ENCODE peak calls at places on chromosomes 1 and 21, in nine cellular contexts. X is fibroblast of the aortic adventitia; R is pancreas; K is CD8-positive, alpha-beta memory T cell; H is AG04449; Z is mammary epithelial cell; T is trophoblast cell; Q is HFF-Myc; G is NT2/D1. F is an unnamed sample.

GRCh38 chr1:201701831-201702230 is 127.1 kb upstream of the IPO9 start:
- DNase-seq in R (no peak), T (no peak), Q (no peak), K (no peak), Z (no peak), G (no peak), X (no peak), H (no peak), F (no peak)

GRCh38 chr1:225767591-225768540 is 9.8 kb upstream of the SRP9 start:
- DNase-seq in R (peak), K (no peak), X (peak), H (no peak), Z (peak), G (no peak), T (peak), Q (no peak), F (peak)

GRCh38 chr1:50658421-50659076 is 235.3 kb upstream of the DMRTA2 start:
- DNase-seq in X (peak), T (peak), G (no peak), R (no peak), H (no peak), Q (no peak), Z (no peak), K (no peak), F (peak)

GRCh38 chr1:2840036-2840809 is 38.7 kb upstream of the TTC34 start:
- DNase-seq in T (no peak), H (no peak), X (no peak), R (no peak), Q (no peak), G (no peak), Z (no peak), K (peak), F (no peak)

GRCh38 chr1:234871039-234871709 is 257.5 kb downstream of the TOMM20 start:
- DNase-seq in G (no peak), T (no peak), Q (no peak), R (no peak), Z (no peak), X (no peak), K (no peak), H (no peak), F (no peak)

GRCh38 chr1:44021156-44021555 is 10.1 kb downstream of the SLC6A9 start:
- DNase-seq in K (no peak), G (no peak), Z (no peak), Q (no peak), H (no peak), R (no peak), X (no peak), T (no peak), F (no peak)

GRCh38 chr1:97989094-97989680 is 68.4 kb upstream of the DPYD start:
- DNase-seq in K (no peak), G (no peak), T (peak), Z (peak), X (peak), H (no peak), R (no peak), Q (no peak), F (no peak)

GRCh38 chr1:47569261-47569660 is 131.4 kb downstream of the FOXD2 start:
- DNase-seq in Q (no peak), H (no peak), G (no peak), X (no peak), R (no peak), Z (no peak), K (no peak), T (no peak), F (no peak)

GRCh38 chr1:241622708-241623107 is 17.5 kb downstream of the CHML start:
- DNase-seq in G (no peak), T (no peak), K (no peak), Q (no peak), X (peak), Z (no peak), H (no peak), R (no peak), F (no peak)

GRCh38 chr1:109509176-109510134 is at the start of gene AMIGO1:
- DNase-seq in R (peak), T (peak), H (no peak), K (peak), Q (no peak), X (peak), Z (peak), G (no peak), F (peak)

GRCh38 chr1:185400057-185400456 is 83.0 kb upstream of the IVNS1ABP start:
- DNase-seq in R (no peak), K (no peak), X (peak), Q (no peak), Z (peak), G (no peak), T (no peak), H (peak), F (no peak)

GRCh38 chr1:232853994-232854532 is 48.8 kb downstream of the MAP10 start:
- DNase-seq in Z (no peak), X (peak), R (no peak), G (no peak), K (no peak), H (peak), Q (peak), T (peak), F (no peak)

GRCh38 chr1:25063591-25064416 is 133.7 kb upstream of the RUNX3 start:
- DNase-seq in Z (no peak), T (no peak), G (no peak), X (no peak), R (no peak), Q (no peak), K (no peak), H (no peak), F (no peak)

GRCh38 chr21:30718239-30718909 is at the start of gene KRTAP21-3:
- DNase-seq in Q (no peak), Z (peak), R (no peak), T (no peak), H (no peak), X (peak), K (no peak), G (no peak), F (no peak)

GRCh38 chr1:33292726-33293340 is 28.1 kb downstream of the A3GALT2 start:
- DNase-seq in K (no peak), Q (no peak), H (no peak), Z (no peak), R (no peak), G (no peak), X (peak), T (no peak), F (no peak)

GRCh38 chr1:27832762-27833161 is 2.2 kb downstream of the PPP1R8 start:
- DNase-seq in K (no peak), G (no peak), T (no peak), R (no peak), H (no peak), Q (peak), X (peak), Z (peak), F (no peak)

GRCh38 chr1:119133987-119134386 is 6.5 kb downstream of the WARS2 start:
- DNase-seq in R (no peak), T (no peak), H (peak), X (peak), K (no peak), G (no peak), Z (no peak), Q (no peak), F (no peak)

GRCh38 chr1:56123421-56123820 is 455.9 kb downstream of the PLPP3 start:
- DNase-seq in T (no peak), K (no peak), X (peak), G (no peak), Q (no peak), R (no peak), Z (peak), H (no peak), F (no peak)

GRCh38 chr1:26072305-26072704 is 4.9 kb upstream of the TRIM63 start:
- DNase-seq in H (no peak), Q (no peak), T (no peak), R (peak), X (no peak), G (no peak), Z (no peak), K (no peak), F (no peak)

GRCh38 chr1:26169201-26169600 is 438 bp upstream of the C1orf232 start:
- DNase-seq in Z (no peak), T (no peak), H (no peak), Q (no peak), X (no peak), K (no peak), R (no peak), G (no peak), F (no peak)

GRCh38 chr1:111778541-111779051 is 22.9 kb downstream of the DDX20 start:
- DNase-seq in Z (no peak), G (no peak), T (peak), Q (peak), X (peak), H (no peak), R (no peak), K (no peak), F (peak)

GRCh38 chr21:41168391-41169257 is 664 bp downstream of the BACE2 start:
- DNase-seq in Q (no peak), Z (peak), K (no peak), R (peak), T (peak), G (no peak), H (no peak), X (peak), F (no peak)

GRCh38 chr21:28099296-28099695 is 893.4 kb downstream of the LTN1 start:
- DNase-seq in H (no peak), T (no peak), Z (no peak), G (no peak), K (no peak), R (peak), Q (no peak), X (peak), F (no peak)

DNA sequence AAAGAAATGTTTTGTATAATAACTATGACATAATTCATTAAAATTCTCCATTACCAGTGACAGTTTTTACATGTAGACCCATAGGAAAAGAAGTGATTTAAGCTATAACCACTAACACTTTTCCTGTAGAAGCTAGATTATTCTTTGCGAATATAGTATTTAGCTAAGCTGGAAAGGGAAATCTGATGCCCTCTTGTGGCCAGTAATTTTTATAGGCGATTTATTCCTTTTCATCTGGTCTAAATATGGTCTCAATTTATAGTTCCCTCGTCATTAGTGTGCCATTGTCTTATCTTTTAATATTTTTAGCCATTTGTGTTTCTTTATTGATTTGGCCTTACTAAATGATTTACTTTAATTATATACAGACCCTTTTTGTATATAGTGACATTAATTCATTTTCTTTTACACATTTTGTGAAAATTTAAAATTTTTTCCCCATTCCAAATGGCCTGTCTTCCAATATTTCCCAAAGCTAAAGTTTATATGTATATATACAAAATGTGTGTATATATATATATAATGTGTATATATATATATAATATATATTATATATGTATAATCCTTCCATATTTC is 26.7 kb downstream of the BTG3 start:
- DNase-seq in K (no peak), T (peak), Q (peak), G (peak), R (no peak), Z (peak), X (peak), H (no peak), F (peak)
- H3K4me3 ChIP-seq in K (no peak), T (no peak), Q (no peak), G (no peak), R (no peak), Z (no peak), X (no peak), H (no peak), F (no peak)

GRCh38 chr1:160118928-160119327 is 3.4 kb downstream of the ATP1A2 start:
- DNase-seq in Q (no peak), K (no peak), X (no peak), H (no peak), Z (no peak), R (no peak), T (no peak), G (no peak), F (no peak)

GRCh38 chr1:160117709-160118183 is 2.2 kb downstream of the ATP1A2 start:
- DNase-seq in R (no peak), Z (no peak), K (no peak), T (no peak), G (no peak), X (peak), Q (no peak), H (no peak), F (no peak)

GRCh38 chr1:160115545-160116276 is at the start of gene ATP1A2:
- DNase-seq in Z (no peak), T (no peak), H (no peak), K (no peak), Q (no peak), X (no peak), G (no peak), R (no peak), F (no peak)

GRCh38 chr1:160117300-160117699 is 1.7 kb downstream of the ATP1A2 start:
- DNase-seq in H (no peak), X (no peak), R (no peak), G (no peak), K (no peak), Q (no peak), T (no peak), Z (no peak), F (no peak)

GRCh38 chr1:160116277-160117147 is 953 bp downstream of the ATP1A2 start:
- DNase-seq in Z (peak), X (peak), R (no peak), T (no peak), Q (no peak), K (no peak), H (no peak), G (no peak), F (no peak)
- H3K4me3 ChIP-seq in Z (no peak), X (no peak), R (no peak), T (no peak), Q (no peak), K (no peak), H (no peak), G (peak), F (no peak)

DNA sequence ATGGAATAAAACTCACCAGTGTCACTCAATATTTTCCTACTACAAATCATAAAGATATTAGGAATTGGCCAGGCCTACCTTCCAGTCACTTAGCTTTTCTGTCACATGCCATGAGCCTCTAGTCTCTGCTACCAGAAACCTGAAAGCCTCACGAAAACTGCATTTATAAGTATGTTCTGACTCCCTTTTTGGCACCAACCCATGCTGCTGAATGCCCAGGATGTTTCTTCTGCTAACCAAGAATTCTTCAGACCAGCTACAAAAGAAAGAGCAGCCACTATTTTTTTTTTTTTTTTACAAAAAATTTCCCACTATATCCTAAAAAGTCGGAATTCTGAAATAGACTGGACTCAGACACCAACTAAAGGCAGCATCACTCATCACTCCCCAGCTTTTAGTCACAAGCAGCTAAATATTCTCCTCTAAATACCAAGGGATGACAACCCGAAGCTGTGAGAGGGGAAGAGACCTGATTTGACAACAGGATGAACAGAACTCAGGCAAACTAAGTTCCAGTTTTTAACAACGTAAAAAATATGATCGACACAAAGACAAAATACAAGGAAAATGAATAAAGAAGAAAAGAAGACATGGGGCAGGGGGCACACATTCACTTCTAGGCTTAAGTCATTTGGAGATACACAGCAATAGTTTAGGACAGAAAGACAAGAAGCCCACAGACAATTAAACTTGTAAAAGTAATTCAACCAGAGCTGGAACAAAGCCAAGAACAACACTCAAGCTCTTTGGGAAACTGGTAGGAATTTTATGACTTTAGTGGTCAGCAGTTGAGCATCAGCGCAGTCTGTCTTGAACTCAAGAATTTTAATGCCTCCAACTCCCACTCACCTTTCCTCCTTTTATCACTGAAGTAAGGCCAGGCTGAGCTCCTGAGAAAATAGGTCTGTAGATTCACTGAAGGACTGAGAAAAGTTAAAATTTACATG is 1.6 kb downstream of the DCAF8 start:
- DNase-seq in R (no peak), Z (peak), K (no peak), T (no peak), Q (peak), G (no peak), X (peak), H (peak), F (peak)
- H3K4me3 ChIP-seq in R (peak), Z (peak), K (peak), T (no peak), Q (peak), G (peak), X (peak), H (peak), F (peak)

GRCh38 chr1:9265037-9265436 is 27.7 kb upstream of the SPSB1 start:
- DNase-seq in R (no peak), T (no peak), G (no peak), Z (no peak), H (no peak), K (no peak), Q (no peak), X (no peak), F (no peak)
- H3K4me3 ChIP-seq in R (no peak), T (no peak), G (no peak), Z (no peak), H (no peak), K (no peak), Q (no peak), X (no peak), F (no peak)

F was measured in HAP-1.